ENCODE peak calls at places on chromosome 13, in five cellular contexts. Z, M, C, V and A are unnamed samples.
A peak's percentile ranks its signal among the peaks of the same experiment; 100 is the strongest.

GRCh38 chr13:50187352-50188029 is 172.2 kb downstream of the KCNRG start:
- DNase-seq in Z (no peak), M (no peak), V (no peak), C (no peak), A (no peak)

GRCh38 chr13:112617754-112618375 is 29.9 kb upstream of the TUBGCP3 start:
- DNase-seq in M (no peak), V (no peak), Z (no peak), C (no peak), A (no peak)

GRCh38 chr13:24385902-24386301 is 76.5 kb downstream of the C1QTNF9 start:
- DNase-seq in C (no peak), V (no peak), M (no peak), Z (no peak), A (no peak)

GRCh38 chr13:86445584-86446140 is 646.4 kb upstream of the SLITRK6 start:
- DNase-seq in V (no peak), M (no peak), Z (no peak), C (no peak), A (no peak)

GRCh38 chr13:40377783-40378182 is 288.7 kb downstream of the FOXO1 start:
- DNase-seq in C (peak; percentile 35), M (no peak), Z (peak; percentile 77), V (peak; percentile 38), A (no peak)

GRCh38 chr13:51999525-51999924 is 11.7 kb downstream of the ATP7B start:
- DNase-seq in M (no peak), Z (no peak), C (no peak), V (no peak), A (no peak)

GRCh38 chr13:104024416-104025170 is 958.4 kb upstream of the SLC10A2 start:
- DNase-seq in V (no peak), Z (no peak), C (no peak), M (no peak), A (no peak)

GRCh38 chr13:113923376-113924063 is 50.4 kb downstream of the C13orf46 start:
- DNase-seq in Z (no peak), M (peak; percentile 2), V (no peak), C (no peak), A (no peak)

GRCh38 chr13:51785592-51786424 is 18.2 kb downstream of the DHRS12 start:
- DNase-seq in Z (peak; percentile 34), C (no peak), M (no peak), V (no peak), A (no peak)

GRCh38 chr13:98187862-98188261 is 10.8 kb upstream of the RNF113B start:
- DNase-seq in V (no peak), Z (no peak), M (no peak), C (no peak), A (no peak)

GRCh38 chr13:44734204-44734707 is 158.1 kb upstream of the TSC22D1 start:
- DNase-seq in V (no peak), Z (no peak), M (no peak), C (no peak), A (no peak)

GRCh38 chr13:36548129-36548528 is 115.8 kb downstream of the CCNA1 start:
- DNase-seq in Z (no peak), C (no peak), V (no peak), M (no peak), A (no peak)

GRCh38 chr13:76745246-76746200 is 140.7 kb downstream of the KCTD12 start:
- DNase-seq in M (no peak), C (no peak), Z (peak; percentile 98), V (no peak), A (peak; percentile 62)

GRCh38 chr13:24764276-24764630 is 284 bp downstream of the RNF17 start:
- DNase-seq in M (no peak), C (no peak), Z (no peak), V (no peak), A (no peak)

GRCh38 chr13:99991013-99991805 is 9.6 kb downstream of the ZIC2 start:
- DNase-seq in M (peak; percentile 46), C (no peak), V (no peak), Z (no peak), A (no peak)

GRCh38 chr13:49495783-49496762 is at the start of gene PHF11:
- DNase-seq in V (peak; percentile 95), Z (peak; percentile 80), C (peak; percentile 81), M (peak; percentile 70), A (peak; percentile 94)

GRCh38 chr13:30862707-30863106 is 43.4 kb upstream of the MEDAG start:
- DNase-seq in Z (no peak), V (no peak), M (peak; percentile 22), C (no peak), A (no peak)

GRCh38 chr13:21420706-21421105 is 38.4 kb downstream of the ZDHHC20 start:
- DNase-seq in M (no peak), Z (no peak), C (no peak), V (no peak), A (no peak)

GRCh38 chr13:35988648-35989081 is 142.5 kb downstream of the DCLK1 start:
- DNase-seq in M (no peak), V (no peak), C (no peak), Z (no peak), A (no peak)

GRCh38 chr13:34833562-34834182 is 108.4 kb upstream of the NBEA start:
- DNase-seq in M (peak; percentile 51), C (no peak), Z (no peak), V (peak; percentile 6), A (peak; percentile 46)

GRCh38 chr13:20672772-20673171 is 30.7 kb upstream of the IL17D start:
- DNase-seq in V (no peak), Z (peak; percentile 32), M (no peak), C (no peak), A (no peak)

GRCh38 chr13:103188688-103189326 is 122.6 kb upstream of the SLC10A2 start:
- DNase-seq in Z (peak; percentile 33), V (no peak), C (no peak), M (no peak), A (peak; percentile 78)

GRCh38 chr13:33971305-33971819 is 153.4 kb downstream of the RFC3 start:
- DNase-seq in Z (no peak), M (no peak), C (no peak), V (no peak), A (no peak)

GRCh38 chr13:110403315-110403714 is 96.2 kb downstream of the COL4A2 start:
- DNase-seq in M (no peak), C (no peak), Z (no peak), V (no peak), A (no peak)

GRCh38 chr13:102049853-102050252 is 352.0 kb downstream of the FGF14 start:
- DNase-seq in Z (no peak), C (no peak), M (no peak), V (no peak), A (no peak)

GRCh38 chr13:112117955-112118302 is 51.0 kb downstream of the SOX1 start:
- DNase-seq in Z (no peak), C (no peak), V (no peak), M (no peak), A (no peak)

GRCh38 chr13:113461022-113461751 is 7.9 kb upstream of the ADPRHL1 start:
- DNase-seq in Z (no peak), C (no peak), M (no peak), V (no peak), A (no peak)

GRCh38 chr13:36059366-36059765 is 71.8 kb downstream of the DCLK1 start:
- DNase-seq in C (no peak), V (no peak), Z (no peak), M (no peak), A (no peak)

GRCh38 chr13:106423530-106423929 is 111.9 kb downstream of the EFNB2 start:
- DNase-seq in V (no peak), M (peak; percentile 12), C (no peak), Z (no peak), A (no peak)

GRCh38 chr13:99366075-99366987 is 59.1 kb upstream of the GPR183 start:
- DNase-seq in V (peak; percentile 28), M (no peak), C (no peak), Z (no peak), A (peak; percentile 52)

GRCh38 chr13:106151056-106151699 is 384.3 kb downstream of the EFNB2 start:
- DNase-seq in M (no peak), C (no peak), Z (no peak), V (no peak), A (no peak)

GRCh38 chr13:71864981-71865857 is 1.8 kb downstream of the DACH1 start:
- DNase-seq in Z (no peak), C (no peak), V (peak; percentile 7), M (peak; percentile 30), A (no peak)

GRCh38 chr13:44259045-44260042 is 114.3 kb upstream of the SERP2 start:
- DNase-seq in Z (peak; percentile 93), C (peak; percentile 78), M (no peak), V (peak; percentile 94), A (no peak)

GRCh38 chr13:114034481-114034891 is 60.6 kb upstream of the C13orf46 start:
- DNase-seq in Z (no peak), C (no peak), V (no peak), M (no peak), A (no peak)

GRCh38 chr13:38866649-38867048 is 124.0 kb downstream of the STOML3 start:
- DNase-seq in C (no peak), M (no peak), Z (no peak), V (no peak), A (no peak)

GRCh38 chr13:26618726-26619125 is 61.2 kb downstream of the WASF3 start:
- DNase-seq in M (no peak), V (no peak), C (no peak), Z (peak; percentile 47), A (no peak)

GRCh38 chr13:98206946-98207345 is 29.9 kb upstream of the RNF113B start:
- DNase-seq in C (no peak), V (no peak), Z (no peak), M (no peak), A (no peak)